ENCODE peak calls at places on chromosome 2, in six cellular contexts. G is body of pancreas, Q is upper lobe of left lung, F is heart left ventricle, N is HepG2, Z is right lobe of liver. A is an unnamed sample. For H3K36me3 and H3K4me1, the result is how much of the 10 kb centered on the place peaks cover.

GRCh38 chr2:159497256-159497655 is 119.1 kb downstream of the BAZ2B start:
- ATAC-seq in Z (peak), G (peak), N (peak), Q (peak), F (no peak), A (peak)

GRCh38 chr2:72833084-72833714 is 7.4 kb upstream of the EXOC6B start:
- ATAC-seq in Q (no peak), Z (no peak), F (no peak), N (no peak), G (no peak), A (no peak)

GRCh38 chr2:20507166-20507692 is 60.4 kb downstream of the RHOB start:
- ATAC-seq in Q (peak), N (peak), F (no peak), G (no peak), Z (peak), A (no peak)

GRCh38 chr2:226766352-226767055 is 33.1 kb downstream of the IRS1 start:
- ATAC-seq in F (no peak), N (no peak), Q (no peak), G (no peak), Z (no peak), A (no peak)

GRCh38 chr2:208441951-208442350 is 35.4 kb downstream of the PTH2R start:
- ATAC-seq in G (no peak), Q (no peak), Z (no peak), F (no peak), N (no peak), A (no peak)

GRCh38 chr2:74249406-74250122 is 51.1 kb downstream of the MTHFD2 start:
- ATAC-seq in Z (no peak), Q (no peak), F (no peak), G (no peak), N (no peak), A (no peak)

GRCh38 chr2:161122772-161123530 is 37.3 kb upstream of the TANK start:
- ATAC-seq in Z (peak), Q (peak), G (peak), F (peak), N (peak), A (peak)

GRCh38 chr2:42974697-42975357 is 182.4 kb upstream of the HAAO start:
- ATAC-seq in G (peak), Q (peak), Z (peak), N (peak), F (peak), A (peak)

GRCh38 chr2:37855283-37856041 is 69.6 kb upstream of the RMDN2 start:
- ATAC-seq in F (peak), Z (peak), N (peak), Q (peak), G (peak), A (peak)

GRCh38 chr2:83572400-83572799 is 886.7 kb downstream of the SUCLG1 start:
- ATAC-seq in Q (no peak), Z (no peak), F (no peak), G (no peak), N (no peak), A (no peak)

GRCh38 chr2:95109260-95109659 is 12.3 kb downstream of the MRPS5 start:
- ATAC-seq in N (no peak), Z (peak), G (no peak), F (peak), Q (no peak), A (no peak)
- H3K36me3 ChIP-seq in N (under half), Z (half or more), G (under half), F (half or more), Q (half or more), A (half or more)

DNA sequence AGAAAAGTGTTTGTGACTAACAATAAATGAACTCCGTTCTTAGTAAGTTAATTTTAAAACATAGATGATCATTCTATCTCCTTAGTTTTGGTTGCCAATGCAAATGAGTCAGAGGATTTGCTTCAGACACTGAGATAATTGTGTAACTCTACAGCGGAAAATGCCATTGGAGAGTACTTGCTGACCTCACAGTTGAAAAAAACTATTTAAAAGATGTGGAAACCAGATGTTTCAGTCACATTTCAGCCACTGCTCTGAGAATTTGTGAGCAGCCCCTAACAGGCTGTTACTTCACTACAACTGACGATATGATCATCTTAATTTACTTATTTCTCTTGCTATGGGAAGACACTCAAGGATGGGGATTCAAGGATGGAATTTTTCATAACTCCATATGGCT is at the start of gene TNFAIP6:
- ATAC-seq in Z (no peak), Q (peak), F (peak), G (peak), N (no peak), A (peak)
- TF ChIP-seq POLR2A in Z (no peak), Q (no peak), F (no peak), G (no peak), N (no peak), A (peak)

GRCh38 chr2:47043891-47044239 is 111.2 kb downstream of the STPG4 start:
- ATAC-seq in N (peak), G (peak), Q (no peak), Z (no peak), F (no peak), A (no peak)
- H3K4me1 ChIP-seq in N (half or more), G (under half), Q (under half), Z (under half), F (half or more), A (under half)

DNA sequence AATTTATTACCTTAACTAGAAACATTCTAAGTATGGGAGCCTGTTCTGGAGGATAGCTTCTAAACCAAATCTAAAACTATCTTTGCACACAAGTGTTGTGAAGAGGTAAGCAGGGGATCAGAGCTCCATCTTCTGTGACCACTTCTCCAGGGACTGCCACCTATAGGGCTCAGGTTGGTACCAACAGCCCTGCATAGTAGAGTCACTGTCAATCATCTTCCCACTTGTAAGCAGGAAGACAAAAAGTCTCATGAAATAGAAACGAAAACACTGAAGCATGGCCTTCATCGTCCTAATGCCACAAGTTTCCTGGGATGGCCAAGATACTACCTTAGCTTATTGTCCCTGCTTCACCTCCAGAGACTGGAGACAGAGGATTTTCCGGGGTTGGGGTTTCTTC is 43.8 kb downstream of the KANSL3 start:
- ATAC-seq in G (no peak), N (no peak), F (no peak), Z (no peak), Q (no peak), A (no peak)
- H3K36me3 ChIP-seq in G (under half), N (under half), F (half or more), Z (half or more), Q (half or more), A (under half)

GRCh38 chr2:237157551-237158102 is 71.9 kb downstream of the COPS8 start:
- ATAC-seq in G (no peak), Z (no peak), F (no peak), Q (no peak), N (no peak), A (no peak)

GRCh38 chr2:237154894-237155851 is 69.5 kb downstream of the COPS8 start:
- ATAC-seq in Z (no peak), F (no peak), G (no peak), N (no peak), Q (no peak), A (no peak)

GRCh38 chr2:237156857-237157550 is 71.3 kb downstream of the COPS8 start:
- ATAC-seq in N (no peak), Z (no peak), Q (no peak), G (no peak), F (no peak), A (no peak)

GRCh38 chr2:237158194-237158593 is 72.5 kb downstream of the COPS8 start:
- ATAC-seq in Z (no peak), F (no peak), Q (no peak), G (no peak), N (no peak), A (no peak)

GRCh38 chr2:237156131-237156856 is 70.6 kb downstream of the COPS8 start:
- ATAC-seq in G (peak), Q (peak), F (peak), N (no peak), Z (no peak), A (peak)
- TF ChIP-seq POLR2A in G (no peak), Q (no peak), F (no peak), N (no peak), Z (no peak), A (no peak)

DNA sequence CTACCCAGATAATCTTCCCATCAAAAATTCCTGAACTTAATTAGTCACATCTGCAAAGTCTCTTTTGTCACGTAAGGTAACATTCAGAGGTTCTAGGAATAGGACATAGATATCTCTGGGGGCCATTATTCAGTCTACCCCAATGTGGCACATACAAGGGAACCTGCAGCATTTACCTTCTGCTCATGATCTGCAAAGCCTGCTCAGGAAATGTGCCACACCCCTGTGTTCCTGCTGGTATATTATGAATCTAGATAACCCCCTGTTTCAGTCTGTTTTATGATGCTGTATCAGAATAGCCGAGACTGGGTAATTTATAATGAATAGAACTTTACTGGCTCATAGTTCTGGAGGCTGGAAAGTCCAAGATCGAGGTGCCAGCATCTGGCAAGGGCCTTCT is 103.5 kb downstream of the ARL4C start:
- ATAC-seq in N (no peak), Q (no peak), G (no peak), F (no peak), Z (no peak), A (no peak)
- H3K4me1 ChIP-seq in N (under half), Q (under half), G (under half), F (under half), Z (under half), A (under half)

A was measured in gastroesophageal sphincter.